ENCODE peak calls at places on chromosomes 11 and 22, in seven cellular contexts. W, K, U, P, M, F and E are unnamed samples.

GRCh38 chr22:17213976-17214375 is 5.3 kb downstream of the ADA2 start:
- DNase-seq in W (no peak), K (no peak), U (peak; percentile 68), P (peak; percentile 80), M (peak; percentile 22), F (peak; percentile 19), E (no peak)

GRCh38 chr11:3906166-3906565 is 50.7 kb downstream of the STIM1 start:
- DNase-seq in W (no peak), K (no peak), U (no peak), P (no peak), M (no peak), F (no peak), E (no peak)

GRCh38 chr11:121226415-121227263 is 65.9 kb upstream of the SC5D start:
- DNase-seq in W (no peak), K (no peak), U (no peak), P (no peak), M (no peak), F (no peak), E (no peak)

GRCh38 chr11:2189938-2190669 is 18.5 kb upstream of the TH start:
- DNase-seq in W (no peak), K (no peak), U (no peak), P (no peak), M (no peak), F (no peak), E (no peak)

GRCh38 chr22:24894220-24894975 is 52.1 kb downstream of the LHFPL7 start:
- DNase-seq in W (peak; percentile 84), K (no peak), U (no peak), P (peak; percentile 98), M (peak; percentile 89), F (no peak), E (no peak)

GRCh38 chr22:44085743-44086741 is 61.9 kb downstream of the PARVB start:
- DNase-seq in W (peak; percentile 53), K (no peak), U (no peak), P (peak; percentile 42), M (peak; percentile 66), F (no peak), E (no peak)

GRCh38 chr11:69511358-69512015 is 30.0 kb downstream of the LINC01488 start:
- DNase-seq in W (no peak), K (no peak), U (no peak), P (no peak), M (no peak), F (no peak), E (no peak)

GRCh38 chr22:17266261-17266971 is 47.2 kb upstream of the ADA2 start:
- DNase-seq in W (no peak), K (no peak), U (peak; percentile 12), P (peak; percentile 36), M (peak; percentile 10), F (no peak), E (no peak)

GRCh38 chr11:103591554-103591953 is 444.9 kb upstream of the DDI1 start:
- DNase-seq in W (no peak), K (no peak), U (no peak), P (no peak), M (no peak), F (no peak), E (no peak)

GRCh38 chr11:113681711-113682410 is 24.2 kb downstream of the TMPRSS5 start:
- DNase-seq in W (no peak), K (no peak), U (no peak), P (no peak), M (no peak), F (no peak), E (no peak)